ENCODE peak calls at places on chromosome 6, in seven cellular contexts. J is endodermal cell; P is CD8-positive, alpha-beta T cell; E is M059J; C is activated CD8-positive, alpha-beta memory T cell treated with anti-CD3 and anti-CD28 coated beads for 24 hours; W is progenitor cell of endocrine pancreas; Z is astrocyte of the spinal cord. F is an unnamed sample.

GRCh38 chr6:73521351-73522254 is 771 bp upstream of the EEF1A1 start:
- DNase-seq in J (no peak), P (peak), Z (peak), E (peak), C (peak), W (peak), F (peak)

GRCh38 chr6:160222491-160222890 is 36.1 kb downstream of the SLC22A2 start:
- DNase-seq in W (no peak), P (no peak), Z (no peak), E (no peak), C (no peak), J (peak), F (no peak)

GRCh38 chr6:170257376-170257775 is 33.5 kb downstream of the DLL1 start:
- DNase-seq in P (no peak), W (no peak), J (no peak), E (no peak), C (no peak), Z (no peak), F (no peak)

GRCh38 chr6:13368716-13369115 is 40.4 kb upstream of the TBC1D7 start:
- DNase-seq in Z (no peak), P (no peak), W (no peak), E (peak), J (no peak), C (no peak), F (no peak)

GRCh38 chr6:127515234-127515793 is 3.8 kb downstream of the MTCL3 start:
- DNase-seq in E (no peak), P (peak), Z (no peak), J (peak), W (peak), C (peak), F (no peak)

GRCh38 chr6:169172435-169172834 is 81.2 kb downstream of the THBS2 start:
- DNase-seq in E (peak), P (no peak), W (no peak), C (peak), J (no peak), Z (peak), F (no peak)

GRCh38 chr6:40688214-40688761 is 101.1 kb upstream of the LRFN2 start:
- DNase-seq in P (no peak), C (no peak), E (no peak), W (no peak), Z (no peak), J (no peak), F (no peak)

GRCh38 chr6:27777614-27778355 is 134.4 kb downstream of the OR2B2 start:
- DNase-seq in C (no peak), P (no peak), J (peak), E (no peak), Z (peak), W (no peak), F (no peak)

GRCh38 chr6:89589297-89590074 is 49.1 kb downstream of the LYRM2 start:
- DNase-seq in J (peak), E (no peak), Z (no peak), C (no peak), W (no peak), P (no peak), F (no peak)

GRCh38 chr6:2684766-2685754 is 65.7 kb downstream of the MYLK4 start:
- DNase-seq in Z (no peak), P (no peak), W (no peak), J (no peak), E (no peak), C (no peak), F (no peak)

GRCh38 chr6:99619409-99619762 is 12.8 kb downstream of the PRDM13 start:
- DNase-seq in W (no peak), P (no peak), J (no peak), E (no peak), C (no peak), Z (no peak), F (no peak)

GRCh38 chr6:88209301-88209700 is 43.2 kb upstream of the CNR1 start:
- DNase-seq in C (no peak), J (no peak), E (no peak), W (no peak), Z (no peak), P (no peak), F (no peak)

GRCh38 chr6:132768051-132768517 is 10.4 kb upstream of the VNN2 start:
- DNase-seq in W (peak), E (peak), P (peak), J (peak), C (peak), Z (no peak), F (no peak)

GRCh38 chr6:31065556-31065955 is 46.8 kb downstream of the C6orf15 start:
- DNase-seq in Z (no peak), C (no peak), W (no peak), P (no peak), J (no peak), E (no peak), F (no peak)

GRCh38 chr6:90220273-90220672 is 76.4 kb downstream of the BACH2 start:
- DNase-seq in J (no peak), E (peak), P (no peak), Z (no peak), C (no peak), W (no peak), F (no peak)

GRCh38 chr6:33418690-33419291 is 884 bp upstream of the CUTA start:
- DNase-seq in E (no peak), J (no peak), Z (no peak), P (no peak), W (no peak), C (peak), F (no peak)

GRCh38 chr6:73699656-73700055 is 3.7 kb downstream of the CD109 start:
- DNase-seq in P (no peak), Z (no peak), C (no peak), J (no peak), E (no peak), W (no peak), F (no peak)

GRCh38 chr6:43823879-43824740 is 54.1 kb downstream of the VEGFA start:
- DNase-seq in E (no peak), C (no peak), J (no peak), W (no peak), P (no peak), Z (no peak), F (no peak)

GRCh38 chr6:113777601-113778000 is 79.5 kb upstream of the MARCKS start:
- DNase-seq in E (no peak), J (no peak), P (no peak), C (no peak), W (no peak), Z (no peak), F (no peak)

GRCh38 chr6:3259491-3259958 is 778 bp downstream of the PSMG4 start:
- DNase-seq in E (peak), J (peak), P (no peak), W (no peak), C (no peak), Z (peak), F (peak)

GRCh38 chr6:118372413-118372812 is 175.7 kb upstream of the PLN start:
- DNase-seq in W (no peak), J (no peak), P (no peak), E (peak), C (no peak), Z (peak), F (no peak)

GRCh38 chr6:166411721-166412151 is 29.0 kb upstream of the MPC1 start:
- DNase-seq in J (no peak), E (no peak), Z (no peak), C (no peak), P (peak), W (no peak), F (no peak)

F was measured in anterior cingulate cortex.